ENCODE peak calls at places on chromosome 19, in six cellular contexts. One of them, this sample, is unnamed.

GRCh38 chr19:10412257-10412977 is 7.9 kb upstream of the PDE4A start:
- DNase-seq in upper lobe of left lung: no peak
- DNase-seq in prostate gland: no peak
- DNase-seq in tibial nerve: no peak
- DNase-seq in A549: no peak
- DNase-seq in body of pancreas: no peak
- DNase-seq in this sample: no peak

GRCh38 chr19:51417107-51417806 is at the start of gene SIGLEC10:
- DNase-seq in tibial nerve: no peak
- DNase-seq in upper lobe of left lung: peak
- DNase-seq in body of pancreas: no peak
- DNase-seq in A549: no peak
- DNase-seq in prostate gland: no peak
- DNase-seq in this sample: no peak

GRCh38 chr19:29266603-29267002 is 53.7 kb upstream of the UQCRFS1 start:
- DNase-seq in upper lobe of left lung: no peak
- DNase-seq in body of pancreas: no peak
- DNase-seq in tibial nerve: no peak
- DNase-seq in A549: no peak
- DNase-seq in prostate gland: no peak
- DNase-seq in this sample: no peak

GRCh38 chr19:5131866-5132561 is 163.1 kb downstream of the KDM4B start:
- DNase-seq in prostate gland: peak
- DNase-seq in tibial nerve: no peak
- DNase-seq in A549: no peak
- DNase-seq in body of pancreas: no peak
- DNase-seq in upper lobe of left lung: peak
- DNase-seq in this sample: no peak

GRCh38 chr19:5342573-5343201 is 2.1 kb upstream of the PTPRS start:
- DNase-seq in upper lobe of left lung: no peak
- DNase-seq in A549: no peak
- DNase-seq in body of pancreas: no peak
- DNase-seq in prostate gland: no peak
- DNase-seq in tibial nerve: no peak
- DNase-seq in this sample: no peak

GRCh38 chr19:48615145-48616040 is 517 bp upstream of the FAM83E start:
- DNase-seq in A549: no peak
- DNase-seq in upper lobe of left lung: peak
- DNase-seq in tibial nerve: no peak
- DNase-seq in body of pancreas: no peak
- DNase-seq in prostate gland: no peak
- DNase-seq in this sample: no peak

GRCh38 chr19:7478843-7479227 is 10.0 kb downstream of the PEX11G start:
- DNase-seq in body of pancreas: no peak
- DNase-seq in tibial nerve: no peak
- DNase-seq in upper lobe of left lung: no peak
- DNase-seq in A549: no peak
- DNase-seq in prostate gland: no peak
- DNase-seq in this sample: no peak

GRCh38 chr19:54518844-54519243 is 16.2 kb downstream of the LAIR2 start:
- DNase-seq in prostate gland: no peak
- DNase-seq in tibial nerve: no peak
- DNase-seq in A549: no peak
- DNase-seq in body of pancreas: no peak
- DNase-seq in upper lobe of left lung: no peak
- DNase-seq in this sample: no peak

GRCh38 chr19:23855676-23856075 is 59.0 kb upstream of the ZNF726 start:
- DNase-seq in upper lobe of left lung: no peak
- DNase-seq in A549: no peak
- DNase-seq in body of pancreas: no peak
- DNase-seq in prostate gland: no peak
- DNase-seq in tibial nerve: no peak
- DNase-seq in this sample: no peak

GRCh38 chr19:13037161-13037560 is 41.9 kb downstream of the NFIX start:
- DNase-seq in upper lobe of left lung: no peak
- DNase-seq in prostate gland: no peak
- DNase-seq in A549: no peak
- DNase-seq in body of pancreas: no peak
- DNase-seq in tibial nerve: no peak
- DNase-seq in this sample: no peak

GRCh38 chr19:29741776-29742175 is 26.7 kb upstream of the C19orf12 start:
- DNase-seq in body of pancreas: no peak
- DNase-seq in A549: no peak
- DNase-seq in upper lobe of left lung: no peak
- DNase-seq in prostate gland: no peak
- DNase-seq in tibial nerve: no peak
- DNase-seq in this sample: no peak

GRCh38 chr19:33724723-33725060 is 72.0 kb upstream of the KCTD15 start:
- DNase-seq in prostate gland: no peak
- DNase-seq in upper lobe of left lung: peak
- DNase-seq in tibial nerve: no peak
- DNase-seq in A549: no peak
- DNase-seq in body of pancreas: no peak
- DNase-seq in this sample: no peak

GRCh38 chr19:55643733-55644116 is 276 bp downstream of the ZNF581 start:
- DNase-seq in A549: no peak
- DNase-seq in tibial nerve: no peak
- DNase-seq in body of pancreas: no peak
- DNase-seq in prostate gland: no peak
- DNase-seq in upper lobe of left lung: no peak
- DNase-seq in this sample: peak

GRCh38 chr19:55641376-55642152 is 762 bp downstream of the ZNF580 start:
- DNase-seq in upper lobe of left lung: no peak
- DNase-seq in A549: peak
- DNase-seq in body of pancreas: no peak
- DNase-seq in prostate gland: no peak
- DNase-seq in tibial nerve: no peak
- DNase-seq in this sample: no peak

GRCh38 chr19:55640577-55641375 is at the start of gene ZNF580:
- DNase-seq in body of pancreas: peak
- DNase-seq in A549: peak
- DNase-seq in upper lobe of left lung: peak
- DNase-seq in prostate gland: peak
- DNase-seq in tibial nerve: no peak
- DNase-seq in this sample: peak

GRCh38 chr19:55643003-55643732 is at the start of gene ZNF581:
- DNase-seq in body of pancreas: peak
- DNase-seq in A549: peak
- DNase-seq in upper lobe of left lung: peak
- DNase-seq in tibial nerve: no peak
- DNase-seq in prostate gland: peak
- DNase-seq in this sample: peak

GRCh38 chr19:55642153-55643002 is 1.1 kb upstream of the ZNF581 start:
- DNase-seq in prostate gland: no peak
- DNase-seq in upper lobe of left lung: peak
- DNase-seq in body of pancreas: no peak
- DNase-seq in A549: no peak
- DNase-seq in tibial nerve: no peak
- DNase-seq in this sample: no peak
- TF ChIP-seq POLR2A in prostate gland: no peak
- TF ChIP-seq POLR2A in upper lobe of left lung: peak
- TF ChIP-seq POLR2A in body of pancreas: peak
- TF ChIP-seq POLR2A in A549: peak
- TF ChIP-seq POLR2A in tibial nerve: no peak
- TF ChIP-seq POLR2A in this sample: no peak

DNA sequence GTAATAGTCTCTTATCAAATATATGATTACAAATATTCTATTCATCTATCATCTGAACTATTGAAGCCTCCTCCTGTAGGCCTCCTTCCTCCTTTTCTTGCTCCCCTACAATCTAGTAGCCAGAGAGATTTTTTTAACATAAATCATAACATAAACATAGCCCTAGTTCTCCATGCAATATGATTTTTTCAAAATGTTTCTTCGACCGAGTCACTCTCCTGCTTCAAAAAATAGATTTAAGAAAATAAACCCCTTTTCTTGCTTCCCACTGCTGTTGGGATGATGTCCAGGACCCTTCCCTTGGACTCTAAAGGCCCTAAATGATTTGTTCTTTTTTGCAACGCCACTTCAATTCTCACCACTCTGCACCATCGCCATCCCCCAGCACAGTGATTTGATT is 319.7 kb upstream of the TSHZ3 start:
- DNase-seq in prostate gland: no peak
- DNase-seq in body of pancreas: no peak
- DNase-seq in tibial nerve: no peak
- DNase-seq in A549: no peak
- DNase-seq in upper lobe of left lung: no peak
- DNase-seq in this sample: no peak
- H3K27ac ChIP-seq in prostate gland: no peak
- H3K27ac ChIP-seq in body of pancreas: no peak
- H3K27ac ChIP-seq in tibial nerve: no peak
- H3K27ac ChIP-seq in A549: no peak
- H3K27ac ChIP-seq in upper lobe of left lung: no peak
- H3K27ac ChIP-seq in this sample: no peak

DNA sequence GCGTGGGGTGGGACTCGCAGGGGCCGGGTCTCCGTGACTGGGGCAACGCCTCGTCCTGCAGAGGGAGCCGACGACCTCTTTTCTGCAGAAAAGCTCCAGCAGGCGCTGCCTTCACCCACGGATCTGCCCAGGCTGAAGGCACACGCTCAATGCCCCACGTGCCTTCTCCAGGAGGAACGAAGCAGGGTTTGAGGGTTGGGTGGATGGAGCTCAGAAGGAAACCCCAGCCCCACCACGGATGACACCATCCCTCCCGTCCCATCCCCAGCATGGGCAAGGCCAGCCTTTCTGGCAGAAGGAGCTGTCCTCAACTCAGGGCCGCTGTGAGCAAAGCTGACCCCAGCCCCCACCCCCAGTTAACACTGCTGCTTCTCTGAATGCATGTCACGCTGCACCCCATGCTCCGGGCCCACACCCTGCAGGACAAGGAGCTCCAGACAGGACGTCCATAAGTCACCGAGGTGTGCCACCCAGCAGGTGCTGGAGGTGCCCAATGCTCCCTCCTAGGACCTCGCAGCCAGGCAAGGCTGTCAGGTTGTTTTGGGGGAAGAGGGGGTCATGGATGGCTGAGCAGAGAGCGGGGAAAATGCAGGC is 7.4 kb downstream of the C19orf25 start:
- DNase-seq in tibial nerve: no peak
- DNase-seq in prostate gland: no peak
- DNase-seq in upper lobe of left lung: peak
- DNase-seq in body of pancreas: no peak
- DNase-seq in A549: no peak
- DNase-seq in this sample: no peak
- TF ChIP-seq CTCF in tibial nerve: no peak
- TF ChIP-seq CTCF in prostate gland: no peak
- TF ChIP-seq CTCF in upper lobe of left lung: no peak
- TF ChIP-seq CTCF in body of pancreas: no peak
- TF ChIP-seq CTCF in A549: no peak
- TF ChIP-seq CTCF in this sample: no peak

GRCh38 chr19:8639821-8640401 is 9.5 kb downstream of the NFILZ start:
- DNase-seq in body of pancreas: no peak
- DNase-seq in upper lobe of left lung: no peak
- DNase-seq in prostate gland: no peak
- DNase-seq in tibial nerve: no peak
- DNase-seq in A549: no peak
- DNase-seq in this sample: no peak
- TF ChIP-seq POLR2A in body of pancreas: no peak
- TF ChIP-seq POLR2A in upper lobe of left lung: no peak
- TF ChIP-seq POLR2A in prostate gland: no peak
- TF ChIP-seq POLR2A in tibial nerve: no peak
- TF ChIP-seq POLR2A in A549: no peak
- TF ChIP-seq POLR2A in this sample: no peak

GRCh38 chr19:50416815-50417137 is 2.0 kb upstream of the SPIB start:
- DNase-seq in A549: no peak
- DNase-seq in body of pancreas: no peak
- DNase-seq in upper lobe of left lung: no peak
- DNase-seq in tibial nerve: no peak
- DNase-seq in prostate gland: no peak
- DNase-seq in this sample: no peak
- H3K27ac ChIP-seq in A549: no peak
- H3K27ac ChIP-seq in body of pancreas: no peak
- H3K27ac ChIP-seq in upper lobe of left lung: no peak
- H3K27ac ChIP-seq in tibial nerve: no peak
- H3K27ac ChIP-seq in prostate gland: no peak
- H3K27ac ChIP-seq in this sample: no peak

GRCh38 chr19:21483589-21484170 is 21.7 kb upstream of the ZNF429 start:
- DNase-seq in A549: no peak
- DNase-seq in prostate gland: no peak
- DNase-seq in tibial nerve: peak
- DNase-seq in upper lobe of left lung: peak
- DNase-seq in body of pancreas: peak
- DNase-seq in this sample: peak
- TF ChIP-seq CTCF in A549: no peak
- TF ChIP-seq CTCF in prostate gland: peak
- TF ChIP-seq CTCF in tibial nerve: peak
- TF ChIP-seq CTCF in upper lobe of left lung: peak
- TF ChIP-seq CTCF in body of pancreas: peak
- TF ChIP-seq CTCF in this sample: no peak

GRCh38 chr19:3576696-3577443 is 4.1 kb downstream of the HMG20B start:
- DNase-seq in body of pancreas: no peak
- DNase-seq in prostate gland: peak
- DNase-seq in upper lobe of left lung: peak
- DNase-seq in tibial nerve: no peak
- DNase-seq in A549: no peak
- DNase-seq in this sample: peak
- TF ChIP-seq POLR2A in body of pancreas: no peak
- TF ChIP-seq POLR2A in prostate gland: no peak
- TF ChIP-seq POLR2A in upper lobe of left lung: no peak
- TF ChIP-seq POLR2A in tibial nerve: no peak
- TF ChIP-seq POLR2A in A549: no peak
- TF ChIP-seq POLR2A in this sample: no peak